ENCODE peak calls at places on chromosomes 6 and 20, in seven cellular contexts. I is MV-4-11; N is posterior vena cava; J is NCI-H2081; E is HFF-Myc; O is mammary epithelial cell; P is stimulated activated CD8-positive, alpha-beta memory T cell treated with anti-CD3 and anti-CD28 coated beads, Interleukin-4, amount 100 ng/mL, for 1 hour. L is an unnamed sample.

GRCh38 chr6:136969930-136970329 is 47.8 kb downstream of the SLC35D3 start:
- DNase-seq in E (no peak), I (no peak), O (peak), N (no peak), P (no peak), J (peak), L (no peak)

GRCh38 chr6:21587925-21588811 is 5.4 kb upstream of the SOX4 start:
- DNase-seq in O (peak), I (peak), N (peak), P (no peak), J (peak), E (no peak), L (no peak)

GRCh38 chr6:152086223-152086873 is 278.9 kb downstream of the ESR1 start:
- DNase-seq in N (no peak), J (no peak), O (no peak), P (no peak), I (no peak), E (no peak), L (no peak)

GRCh38 chr6:14444296-14444993 is 326.9 kb downstream of the CD83 start:
- DNase-seq in I (no peak), O (no peak), J (no peak), P (no peak), N (no peak), E (no peak), L (no peak)

GRCh38 chr6:29850011-29850553 is 22.5 kb downstream of the HLA-G start:
- DNase-seq in P (no peak), J (no peak), E (no peak), O (peak), N (no peak), I (no peak), L (no peak)

GRCh38 chr20:2688041-2688591 is 4.5 kb upstream of the EBF4 start:
- DNase-seq in O (no peak), J (no peak), N (no peak), P (peak), I (peak), E (peak), L (no peak)

GRCh38 chr6:169792306-169793015 is 41.0 kb downstream of the ERMARD start:
- DNase-seq in N (no peak), E (no peak), P (no peak), J (no peak), I (no peak), O (no peak), L (no peak)

GRCh38 chr6:130485870-130486269 is 120.1 kb downstream of the TMEM200A start:
- DNase-seq in N (no peak), O (no peak), I (no peak), E (no peak), J (no peak), P (no peak), L (no peak)

GRCh38 chr20:8693709-8694108 is 375.2 kb upstream of the PLCB4 start:
- DNase-seq in N (no peak), J (no peak), O (peak), I (no peak), E (peak), P (no peak), L (no peak)

GRCh38 chr6:75936682-75937081 is 135.8 kb downstream of the IMPG1 start:
- DNase-seq in J (no peak), I (no peak), O (no peak), E (no peak), N (no peak), P (no peak), L (no peak)

GRCh38 chr20:38790210-38791053 is 15.1 kb upstream of the PPP1R16B start:
- DNase-seq in P (peak), J (peak), E (peak), I (peak), N (no peak), O (peak), L (no peak)

GRCh38 chr20:19565721-19566120 is 192.3 kb upstream of the RIN2 start:
- DNase-seq in O (no peak), I (no peak), J (no peak), P (no peak), N (no peak), E (no peak), L (no peak)

GRCh38 chr20:13661070-13661687 is 22.4 kb upstream of the TASP1 start:
- DNase-seq in P (no peak), J (no peak), N (no peak), O (peak), I (no peak), E (no peak), L (no peak)

GRCh38 chr20:58458342-58459057 is 56.7 kb downstream of the APCDD1L start:
- DNase-seq in N (no peak), I (peak), O (peak), P (no peak), E (no peak), J (no peak), L (no peak)

GRCh38 chr20:42516692-42517091 is 673.0 kb downstream of the PTPRT start:
- DNase-seq in O (no peak), J (no peak), I (no peak), P (no peak), N (no peak), E (no peak), L (no peak)

GRCh38 chr6:137951064-137951597 is 84.1 kb downstream of the TNFAIP3 start:
- DNase-seq in O (no peak), I (peak), J (no peak), N (no peak), E (no peak), P (no peak), L (no peak)

GRCh38 chr20:24957326-24957996 is 8.4 kb downstream of the CST7 start:
- DNase-seq in N (no peak), E (no peak), P (no peak), I (no peak), O (no peak), J (no peak), L (no peak)

GRCh38 chr6:165913676-165914570 is 250.9 kb upstream of the PDE10A start:
- DNase-seq in N (no peak), E (no peak), P (no peak), I (no peak), O (no peak), J (no peak), L (no peak)

GRCh38 chr6:122033564-122034181 is 365.8 kb upstream of the HSF2 start:
- DNase-seq in I (peak), J (peak), N (no peak), E (no peak), P (no peak), O (peak), L (no peak)

GRCh38 chr20:32672315-32672981 is 1.3 kb downstream of the C20orf203 start:
- DNase-seq in O (no peak), N (no peak), P (no peak), I (peak), J (no peak), E (no peak), L (no peak)

GRCh38 chr6:165653196-165653595 is 9.8 kb downstream of the PDE10A start:
- DNase-seq in O (no peak), I (no peak), J (no peak), N (no peak), E (no peak), P (no peak), L (no peak)

GRCh38 chr20:25087186-25087929 is 5.4 kb upstream of the VSX1 start:
- DNase-seq in O (no peak), P (no peak), N (peak), I (no peak), E (no peak), J (peak), L (no peak)

GRCh38 chr20:31440012-31440659 is at the start of gene DEFB123:
- DNase-seq in O (no peak), P (no peak), E (no peak), N (no peak), I (no peak), J (no peak), L (no peak)

GRCh38 chr6:134746125-134746524 is 203.8 kb downstream of the ALDH8A1 start:
- DNase-seq in J (no peak), E (no peak), O (no peak), N (no peak), P (no peak), I (no peak), L (no peak)

GRCh38 chr6:39143238-39143930 is 28.4 kb upstream of the SAYSD1 start:
- DNase-seq in O (no peak), P (no peak), E (no peak), J (no peak), N (no peak), I (no peak), L (no peak)